ENCODE peak calls at places on chromosomes 12 and 14, in eight cellular contexts. N is NCI-H1105; I is COR-L47; R is AG09319; J is stimulated activated naive B cell treated with anti-CD40 and anti-IgM and Interleukin-4, amounts not matched to agents 10 μg/mL and 1 μg/mL and 100 μg/mL, for 72 hours; S is breast epithelium; O is anterior cingulate cortex; X is mucosa of gallbladder. V is an unnamed sample.

GRCh38 chr12:124648710-124649384 is 81.4 kb upstream of the NCOR2 start:
- DNase-seq in N (no peak), I (no peak), R (no peak), J (no peak), S (no peak), O (no peak), X (no peak), V (no peak)

GRCh38 chr12:14885718-14886201 is at the start of gene MGP:
- DNase-seq in N (peak), I (no peak), R (peak), J (no peak), S (peak), O (no peak), X (peak), V (peak)

GRCh38 chr14:96066976-96067375 is 27.8 kb downstream of the C14orf132 start:
- DNase-seq in N (no peak), I (no peak), R (no peak), J (no peak), S (peak), O (no peak), X (no peak), V (peak)

GRCh38 chr12:93882763-93883162 is 205.6 kb downstream of the CRADD start:
- DNase-seq in N (no peak), I (no peak), R (no peak), J (no peak), S (no peak), O (no peak), X (no peak), V (no peak)

GRCh38 chr12:57604454-57605307 is at the start of gene DTX3:
- DNase-seq in N (peak), I (peak), R (no peak), J (no peak), S (no peak), O (peak), X (no peak), V (peak)

GRCh38 chr12:113800201-113800600 is 165.9 kb downstream of the RBM19 start:
- DNase-seq in N (no peak), I (no peak), R (no peak), J (no peak), S (no peak), O (no peak), X (no peak), V (no peak)

GRCh38 chr14:103418508-103418818 is 33.2 kb downstream of the MARK3 start:
- DNase-seq in N (no peak), I (no peak), R (no peak), J (no peak), S (no peak), O (no peak), X (no peak), V (no peak)

GRCh38 chr12:53078425-53079225 is 565 bp downstream of the SPRYD3 start:
- DNase-seq in N (peak), I (peak), R (no peak), J (no peak), S (no peak), O (no peak), X (no peak), V (no peak)

GRCh38 chr12:129571901-129572494 is 331.8 kb downstream of the TMEM132D start:
- DNase-seq in N (no peak), I (no peak), R (no peak), J (no peak), S (no peak), O (no peak), X (no peak), V (no peak)

GRCh38 chr12:92561543-92561899 is 141.3 kb upstream of the PLEKHG7 start:
- DNase-seq in N (peak), I (peak), R (peak), J (no peak), S (no peak), O (no peak), X (peak), V (peak)

GRCh38 chr12:28899951-28900350 is 249.1 kb upstream of the FAR2 start:
- DNase-seq in N (no peak), I (no peak), R (peak), J (no peak), S (no peak), O (no peak), X (no peak), V (no peak)

GRCh38 chr12:105920161-105920684 is 218.5 kb downstream of the NUAK1 start:
- DNase-seq in N (peak), I (no peak), R (no peak), J (no peak), S (no peak), O (no peak), X (no peak), V (no peak)

GRCh38 chr14:96584199-96584906 is 82.2 kb downstream of the PAPOLA start:
- DNase-seq in N (no peak), I (peak), R (no peak), J (peak), S (no peak), O (no peak), X (no peak), V (no peak)

GRCh38 chr14:101077511-101078074 is 174.1 kb upstream of the RTL1 start:
- DNase-seq in N (peak), I (no peak), R (no peak), J (no peak), S (no peak), O (peak), X (no peak), V (peak)

V was measured in ascending aorta.